ENCODE peak calls at places on chromosomes 12 and 14, in ten cellular contexts. Y is cardiac muscle cell; I is RWPE1; P is A549; E is epithelial cell of esophagus; T is astrocyte of the spinal cord; W is heart right ventricle; D is fibroblast of the aortic adventitia; K is AG10803; Z is CD8-positive, alpha-beta T cell. U is an unnamed sample.

GRCh38 chr14:101230851-101231550 is 327.5 kb upstream of the RTL1 start:
- DNase-seq in T (no peak), P (no peak), I (no peak), D (no peak), Y (no peak), K (no peak), E (no peak), Z (no peak), W (no peak), U (no peak)

GRCh38 chr14:104559769-104560585 is 19.6 kb upstream of the C14orf180 start:
- DNase-seq in D (no peak), Y (no peak), E (no peak), Z (no peak), T (no peak), P (no peak), I (no peak), K (no peak), W (no peak), U (peak; percentile 40)

GRCh38 chr12:120238839-120239445 is 26.6 kb downstream of the PXN start:
- DNase-seq in W (no peak), Z (no peak), E (no peak), I (no peak), Y (no peak), T (no peak), D (no peak), P (no peak), K (no peak), U (no peak)

GRCh38 chr14:39033371-39033770 is 69.7 kb downstream of the SEC23A start:
- DNase-seq in T (peak; percentile 34), Y (no peak), E (peak; percentile 6), W (no peak), D (no peak), I (no peak), K (no peak), Z (no peak), P (no peak), U (no peak)

GRCh38 chr14:22475381-22475780 is 113.6 kb downstream of the DAD1 start:
- DNase-seq in Z (no peak), T (no peak), K (no peak), E (no peak), P (no peak), Y (no peak), D (no peak), W (no peak), I (no peak), U (no peak)

GRCh38 chr14:92093320-92093719 is 13.1 kb downstream of the ATXN3 start:
- DNase-seq in T (no peak), E (no peak), K (no peak), P (peak; percentile 14), W (no peak), D (no peak), I (no peak), Y (no peak), Z (no peak), U (no peak)

GRCh38 chr14:67719866-67720265 is 18.2 kb downstream of the RDH12 start:
- DNase-seq in K (no peak), W (no peak), P (no peak), D (no peak), T (no peak), I (no peak), Y (no peak), E (peak; percentile 17), Z (no peak), U (no peak)

GRCh38 chr12:11965258-11965910 is 105.4 kb upstream of the BCL2L14 start:
- DNase-seq in W (no peak), Z (no peak), D (no peak), K (no peak), E (no peak), I (no peak), P (no peak), Y (no peak), T (no peak), U (no peak)

GRCh38 chr12:97643961-97644360 is 181.4 kb downstream of the RMST start:
- DNase-seq in Z (no peak), E (no peak), K (no peak), W (no peak), D (no peak), I (no peak), Y (peak; percentile 57), T (no peak), P (no peak), U (no peak)

GRCh38 chr12:94244165-94245133 is 96.1 kb downstream of the PLXNC1 start:
- DNase-seq in E (no peak), D (no peak), Z (peak; percentile 50), I (no peak), K (no peak), T (no peak), P (no peak), Y (no peak), W (no peak), U (peak; percentile 84)

GRCh38 chr12:57224973-57225679 is 4.4 kb upstream of the SHMT2 start:
- DNase-seq in T (no peak), P (no peak), K (no peak), W (no peak), Z (peak; percentile 86), Y (peak; percentile 59), D (no peak), I (no peak), E (peak; percentile 40), U (no peak)
- TF ChIP-seq CTCF in T (peak; percentile 48), P (no peak), K (peak; percentile 21), W (peak; percentile 26), Z (peak; percentile 61), Y (peak; percentile 65), D (peak; percentile 21), I (no peak), E (peak; percentile 11), U (peak; percentile 88)

GRCh38 chr14:73285979-73286378 is 48.7 kb downstream of the PAPLN start:
- DNase-seq in I (no peak), P (no peak), T (no peak), Z (no peak), Y (no peak), D (no peak), E (no peak), K (no peak), W (no peak), U (no peak)

GRCh38 chr14:73277376-73277775 is 40.1 kb downstream of the PAPLN start:
- DNase-seq in K (no peak), W (no peak), P (no peak), Z (no peak), T (no peak), Y (no peak), E (no peak), D (no peak), I (no peak), U (no peak)

GRCh38 chr14:73276836-73277235 is 39.5 kb downstream of the PAPLN start:
- DNase-seq in Y (no peak), T (no peak), W (no peak), K (no peak), D (no peak), Z (no peak), P (no peak), E (no peak), I (no peak), U (no peak)

GRCh38 chr14:73283592-73284379 is 46.5 kb downstream of the PAPLN start:
- DNase-seq in E (peak; percentile 42), K (peak; percentile 26), I (no peak), P (peak; percentile 46), D (peak; percentile 38), W (no peak), Y (peak; percentile 33), T (peak; percentile 35), Z (no peak), U (no peak)

GRCh38 chr14:73280903-73281302 is 43.6 kb downstream of the PAPLN start:
- DNase-seq in K (no peak), P (no peak), Y (no peak), I (no peak), E (no peak), D (no peak), T (no peak), Z (no peak), W (no peak), U (no peak)
- TF ChIP-seq CTCF in K (no peak), P (peak; percentile 26), Y (peak; percentile 15), I (no peak), E (no peak), D (no peak), T (no peak), Z (no peak), W (no peak), U (no peak)

GRCh38 chr12:57775563-57776246 is 3.3 kb downstream of the EEF1AKMT3 start:
- DNase-seq in Z (no peak), I (no peak), E (no peak), K (no peak), W (no peak), D (no peak), P (peak; percentile 33), Y (no peak), T (no peak), U (no peak)
- TF ChIP-seq CTCF in Z (no peak), I (no peak), E (no peak), K (peak; percentile 3), W (no peak), D (no peak), P (no peak), Y (no peak), T (no peak), U (peak; percentile 11)

GRCh38 chr12:124508323-124509096 is 58.9 kb downstream of the NCOR2 start:
- DNase-seq in P (no peak), W (no peak), K (no peak), Z (no peak), Y (no peak), E (no peak), T (no peak), I (no peak), D (no peak), U (no peak)
- TF ChIP-seq CTCF in P (peak; percentile 36), W (no peak), K (no peak), Z (no peak), Y (no peak), E (no peak), T (peak; percentile 16), I (no peak), D (no peak), U (no peak)

GRCh38 chr12:4276524-4277204 is 3.1 kb downstream of the CCND2 start:
- DNase-seq in E (peak; percentile 89), Z (peak; percentile 88), K (peak; percentile 77), D (peak; percentile 90), W (peak; percentile 93), T (peak; percentile 81), I (peak; percentile 76), P (peak; percentile 84), Y (peak; percentile 96), U (peak; percentile 83)
- TF ChIP-seq CTCF in E (peak; percentile 94), Z (peak; percentile 83), K (peak; percentile 92), D (peak; percentile 94), W (peak; percentile 89), T (peak; percentile 92), I (peak; percentile 67), P (peak; percentile 88), Y (peak; percentile 90), U (peak; percentile 89)

DNA sequence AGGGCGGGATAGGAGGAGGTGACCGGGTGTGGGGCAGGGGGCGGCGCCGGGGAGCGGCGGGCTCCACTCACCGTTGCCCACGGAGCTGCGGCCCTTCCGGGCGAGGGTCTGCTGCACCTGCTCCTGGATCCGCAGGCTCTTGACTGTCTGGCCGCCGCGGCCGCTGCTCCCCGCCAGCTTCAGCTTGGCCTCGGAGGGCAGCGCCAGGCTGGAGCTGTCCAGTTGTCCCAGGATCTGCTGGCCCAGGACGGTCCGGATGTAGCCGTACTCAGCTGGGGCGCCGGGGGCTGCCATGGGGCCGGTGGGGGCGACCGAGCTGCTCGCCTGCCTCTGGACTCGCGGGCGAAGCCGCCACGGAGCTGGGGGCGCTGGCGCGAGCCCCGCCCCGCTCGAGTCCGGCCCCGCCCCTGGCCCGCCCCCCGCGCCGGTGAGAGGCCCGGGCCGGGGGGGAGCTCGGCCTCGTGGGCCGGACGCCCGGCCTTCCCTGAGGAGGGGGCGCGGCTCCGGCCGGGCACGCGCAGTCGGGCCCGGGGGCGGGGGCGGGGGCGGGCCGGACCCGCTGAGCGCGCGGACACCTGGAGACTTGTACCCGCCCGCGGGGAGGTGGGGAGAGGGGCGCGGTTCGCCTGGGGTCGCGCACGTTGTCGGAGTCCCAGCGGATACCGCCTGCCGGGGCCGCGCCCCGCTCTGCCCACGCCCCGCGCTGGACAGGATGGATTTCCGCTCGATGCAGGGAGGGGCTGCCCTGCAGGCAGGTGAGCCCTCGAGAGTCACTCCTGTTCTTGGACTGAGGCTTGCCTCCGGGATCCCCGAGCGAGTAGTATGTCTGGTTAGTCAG is at the start of gene PKP2:
- DNase-seq in D (no peak), I (peak; percentile 94), K (no peak), Y (peak; percentile 91), P (peak; percentile 49), E (peak; percentile 95), T (peak; percentile 17), W (peak; percentile 28), Z (no peak), U (no peak)
- TF ChIP-seq CTCF in D (no peak), I (no peak), K (no peak), Y (no peak), P (no peak), E (no peak), T (no peak), W (no peak), Z (no peak), U (no peak)

U was measured in CD14-positive monocyte.